ENCODE peak calls at places on chromosome 11, in five cellular contexts. One of them, this sample, is unnamed.

GRCh38 chr11:78822931-78823423 is 248.3 kb upstream of the NARS2 start:
- DNase-seq in naive thymus-derived CD8-positive, alpha-beta T cell: no peak
- DNase-seq in NCI-H748 treated with DMSO at 0.1 percent for 48 hours: no peak
- DNase-seq in activated CD8-positive, alpha-beta memory T cell treated with anti-CD3 and anti-CD28 coated beads, Interleukin-2, amount 10 ng/mL, durations not matched to agents 7 days and 5 days: no peak
- DNase-seq in dorsolateral prefrontal cortex: no peak
- DNase-seq in this sample: no peak

GRCh38 chr11:47466701-47467250 is 17.8 kb upstream of the RAPSN start:
- DNase-seq in activated CD8-positive, alpha-beta memory T cell treated with anti-CD3 and anti-CD28 coated beads, Interleukin-2, amount 10 ng/mL, durations not matched to agents 7 days and 5 days: no peak
- DNase-seq in NCI-H748 treated with DMSO at 0.1 percent for 48 hours: no peak
- DNase-seq in naive thymus-derived CD8-positive, alpha-beta T cell: no peak
- DNase-seq in dorsolateral prefrontal cortex: peak
- DNase-seq in this sample: peak

GRCh38 chr11:1832989-1833365 is 1.8 kb upstream of the SYT8 start:
- DNase-seq in NCI-H748 treated with DMSO at 0.1 percent for 48 hours: no peak
- DNase-seq in naive thymus-derived CD8-positive, alpha-beta T cell: no peak
- DNase-seq in dorsolateral prefrontal cortex: no peak
- DNase-seq in activated CD8-positive, alpha-beta memory T cell treated with anti-CD3 and anti-CD28 coated beads, Interleukin-2, amount 10 ng/mL, durations not matched to agents 7 days and 5 days: no peak
- DNase-seq in this sample: no peak

GRCh38 chr11:81039916-81040530 is 1599.2 kb upstream of the TENM4 start:
- DNase-seq in dorsolateral prefrontal cortex: no peak
- DNase-seq in activated CD8-positive, alpha-beta memory T cell treated with anti-CD3 and anti-CD28 coated beads, Interleukin-2, amount 10 ng/mL, durations not matched to agents 7 days and 5 days: no peak
- DNase-seq in naive thymus-derived CD8-positive, alpha-beta T cell: no peak
- DNase-seq in NCI-H748 treated with DMSO at 0.1 percent for 48 hours: no peak
- DNase-seq in this sample: no peak

GRCh38 chr11:50178732-50179131 is 146.1 kb downstream of the OR4C45 start:
- DNase-seq in activated CD8-positive, alpha-beta memory T cell treated with anti-CD3 and anti-CD28 coated beads, Interleukin-2, amount 10 ng/mL, durations not matched to agents 7 days and 5 days: no peak
- DNase-seq in dorsolateral prefrontal cortex: no peak
- DNase-seq in NCI-H748 treated with DMSO at 0.1 percent for 48 hours: no peak
- DNase-seq in naive thymus-derived CD8-positive, alpha-beta T cell: no peak
- DNase-seq in this sample: no peak

GRCh38 chr11:92295175-92296137 is 70.8 kb downstream of the FAT3 start:
- DNase-seq in activated CD8-positive, alpha-beta memory T cell treated with anti-CD3 and anti-CD28 coated beads, Interleukin-2, amount 10 ng/mL, durations not matched to agents 7 days and 5 days: no peak
- DNase-seq in NCI-H748 treated with DMSO at 0.1 percent for 48 hours: no peak
- DNase-seq in dorsolateral prefrontal cortex: no peak
- DNase-seq in naive thymus-derived CD8-positive, alpha-beta T cell: no peak
- DNase-seq in this sample: peak

GRCh38 chr11:60345489-60345888 is 18.4 kb downstream of the MS4A6E start:
- DNase-seq in NCI-H748 treated with DMSO at 0.1 percent for 48 hours: no peak
- DNase-seq in dorsolateral prefrontal cortex: no peak
- DNase-seq in activated CD8-positive, alpha-beta memory T cell treated with anti-CD3 and anti-CD28 coated beads, Interleukin-2, amount 10 ng/mL, durations not matched to agents 7 days and 5 days: no peak
- DNase-seq in naive thymus-derived CD8-positive, alpha-beta T cell: peak
- DNase-seq in this sample: peak

GRCh38 chr11:132142102-132142501 is 771.7 kb downstream of the NTM start:
- DNase-seq in NCI-H748 treated with DMSO at 0.1 percent for 48 hours: no peak
- DNase-seq in naive thymus-derived CD8-positive, alpha-beta T cell: no peak
- DNase-seq in activated CD8-positive, alpha-beta memory T cell treated with anti-CD3 and anti-CD28 coated beads, Interleukin-2, amount 10 ng/mL, durations not matched to agents 7 days and 5 days: no peak
- DNase-seq in dorsolateral prefrontal cortex: no peak
- DNase-seq in this sample: no peak